ENCODE peak calls at places on chromosomes 7 and 10, in ten cellular contexts. One of them, this sample, is unnamed.

GRCh38 chr7:76356823-76357222 is 2.0 kb downstream of the YWHAG start:
- DNase-seq in foreskin fibroblast: no peak
- DNase-seq in choroid plexus epithelial cell: peak
- DNase-seq in right lobe of liver: no peak
- DNase-seq in MM.1S: no peak
- DNase-seq in stomach: no peak
- DNase-seq in mammary epithelial cell: peak
- DNase-seq in HL-60: no peak
- DNase-seq in psoas muscle: no peak
- DNase-seq in AG10803: no peak
- DNase-seq in this sample: no peak

GRCh38 chr10:43231523-43232078 is 35.3 kb downstream of the RASGEF1A start:
- DNase-seq in right lobe of liver: peak
- DNase-seq in choroid plexus epithelial cell: no peak
- DNase-seq in foreskin fibroblast: no peak
- DNase-seq in HL-60: no peak
- DNase-seq in AG10803: no peak
- DNase-seq in mammary epithelial cell: no peak
- DNase-seq in MM.1S: no peak
- DNase-seq in stomach: no peak
- DNase-seq in psoas muscle: no peak
- DNase-seq in this sample: no peak

GRCh38 chr10:114749014-114749413 is 72.6 kb upstream of the FHIP2A start:
- DNase-seq in stomach: no peak
- DNase-seq in choroid plexus epithelial cell: no peak
- DNase-seq in foreskin fibroblast: no peak
- DNase-seq in HL-60: no peak
- DNase-seq in psoas muscle: no peak
- DNase-seq in AG10803: no peak
- DNase-seq in right lobe of liver: no peak
- DNase-seq in MM.1S: no peak
- DNase-seq in mammary epithelial cell: no peak
- DNase-seq in this sample: no peak

GRCh38 chr7:129103561-129104324 is 40.8 kb upstream of the TSPAN33 start:
- DNase-seq in stomach: no peak
- DNase-seq in HL-60: no peak
- DNase-seq in mammary epithelial cell: no peak
- DNase-seq in right lobe of liver: peak
- DNase-seq in psoas muscle: no peak
- DNase-seq in choroid plexus epithelial cell: no peak
- DNase-seq in AG10803: no peak
- DNase-seq in foreskin fibroblast: no peak
- DNase-seq in MM.1S: peak
- DNase-seq in this sample: no peak

GRCh38 chr7:157250605-157251228 is 86.1 kb upstream of the DNAJB6 start:
- DNase-seq in mammary epithelial cell: peak
- DNase-seq in choroid plexus epithelial cell: peak
- DNase-seq in AG10803: peak
- DNase-seq in stomach: no peak
- DNase-seq in psoas muscle: no peak
- DNase-seq in HL-60: peak
- DNase-seq in foreskin fibroblast: peak
- DNase-seq in right lobe of liver: no peak
- DNase-seq in MM.1S: peak
- DNase-seq in this sample: peak

GRCh38 chr10:31317652-31318381 is 1.2 kb upstream of the ZEB1 start:
- DNase-seq in stomach: peak
- DNase-seq in right lobe of liver: no peak
- DNase-seq in mammary epithelial cell: no peak
- DNase-seq in MM.1S: peak
- DNase-seq in HL-60: no peak
- DNase-seq in psoas muscle: no peak
- DNase-seq in foreskin fibroblast: no peak
- DNase-seq in AG10803: no peak
- DNase-seq in choroid plexus epithelial cell: no peak
- DNase-seq in this sample: no peak

GRCh38 chr10:120984221-120984620 is 133.1 kb downstream of the WDR11 start:
- DNase-seq in foreskin fibroblast: no peak
- DNase-seq in stomach: no peak
- DNase-seq in choroid plexus epithelial cell: no peak
- DNase-seq in psoas muscle: no peak
- DNase-seq in AG10803: no peak
- DNase-seq in mammary epithelial cell: no peak
- DNase-seq in right lobe of liver: no peak
- DNase-seq in MM.1S: no peak
- DNase-seq in HL-60: no peak
- DNase-seq in this sample: no peak

GRCh38 chr7:135234727-135235126 is 1.1 kb downstream of the STRA8 start:
- DNase-seq in AG10803: no peak
- DNase-seq in psoas muscle: no peak
- DNase-seq in right lobe of liver: no peak
- DNase-seq in HL-60: no peak
- DNase-seq in stomach: no peak
- DNase-seq in mammary epithelial cell: no peak
- DNase-seq in foreskin fibroblast: no peak
- DNase-seq in choroid plexus epithelial cell: no peak
- DNase-seq in MM.1S: no peak
- DNase-seq in this sample: no peak

GRCh38 chr7:29588900-29589696 is 25.5 kb downstream of the PRR15 start:
- DNase-seq in stomach: peak
- DNase-seq in foreskin fibroblast: no peak
- DNase-seq in psoas muscle: no peak
- DNase-seq in AG10803: peak
- DNase-seq in MM.1S: peak
- DNase-seq in mammary epithelial cell: no peak
- DNase-seq in right lobe of liver: no peak
- DNase-seq in choroid plexus epithelial cell: peak
- DNase-seq in HL-60: peak
- DNase-seq in this sample: no peak

GRCh38 chr10:235921-236320 is 100.7 kb downstream of the ZMYND11 start:
- DNase-seq in psoas muscle: no peak
- DNase-seq in HL-60: no peak
- DNase-seq in AG10803: peak
- DNase-seq in right lobe of liver: no peak
- DNase-seq in choroid plexus epithelial cell: no peak
- DNase-seq in MM.1S: no peak
- DNase-seq in mammary epithelial cell: no peak
- DNase-seq in stomach: no peak
- DNase-seq in foreskin fibroblast: no peak
- DNase-seq in this sample: no peak

GRCh38 chr10:29028486-29028885 is 260.4 kb upstream of the LYZL1 start:
- DNase-seq in mammary epithelial cell: no peak
- DNase-seq in AG10803: no peak
- DNase-seq in psoas muscle: no peak
- DNase-seq in stomach: no peak
- DNase-seq in MM.1S: no peak
- DNase-seq in HL-60: no peak
- DNase-seq in right lobe of liver: no peak
- DNase-seq in choroid plexus epithelial cell: no peak
- DNase-seq in foreskin fibroblast: no peak
- DNase-seq in this sample: no peak

GRCh38 chr10:101241840-101242707 is 12.8 kb upstream of the LBX1 start:
- DNase-seq in stomach: no peak
- DNase-seq in choroid plexus epithelial cell: no peak
- DNase-seq in mammary epithelial cell: no peak
- DNase-seq in foreskin fibroblast: no peak
- DNase-seq in right lobe of liver: peak
- DNase-seq in HL-60: no peak
- DNase-seq in psoas muscle: peak
- DNase-seq in AG10803: peak
- DNase-seq in MM.1S: no peak
- DNase-seq in this sample: no peak

GRCh38 chr7:37425504-37425903 is 23.2 kb downstream of the ELMO1 start:
- DNase-seq in AG10803: no peak
- DNase-seq in MM.1S: no peak
- DNase-seq in mammary epithelial cell: no peak
- DNase-seq in choroid plexus epithelial cell: no peak
- DNase-seq in HL-60: no peak
- DNase-seq in foreskin fibroblast: no peak
- DNase-seq in stomach: no peak
- DNase-seq in right lobe of liver: no peak
- DNase-seq in psoas muscle: no peak
- DNase-seq in this sample: no peak

GRCh38 chr7:52940511-52940910 is 94.9 kb upstream of the POM121L12 start:
- DNase-seq in MM.1S: no peak
- DNase-seq in foreskin fibroblast: peak
- DNase-seq in stomach: no peak
- DNase-seq in psoas muscle: no peak
- DNase-seq in mammary epithelial cell: no peak
- DNase-seq in AG10803: no peak
- DNase-seq in choroid plexus epithelial cell: no peak
- DNase-seq in right lobe of liver: no peak
- DNase-seq in HL-60: no peak
- DNase-seq in this sample: no peak

GRCh38 chr10:71457908-71458307 is 61.2 kb downstream of the CDH23 start:
- DNase-seq in MM.1S: no peak
- DNase-seq in AG10803: no peak
- DNase-seq in foreskin fibroblast: no peak
- DNase-seq in psoas muscle: no peak
- DNase-seq in HL-60: no peak
- DNase-seq in stomach: no peak
- DNase-seq in mammary epithelial cell: no peak
- DNase-seq in choroid plexus epithelial cell: no peak
- DNase-seq in right lobe of liver: no peak
- DNase-seq in this sample: no peak

GRCh38 chr10:49608166-49608758 is 1.8 kb upstream of the SLC18A3 start:
- DNase-seq in choroid plexus epithelial cell: no peak
- DNase-seq in right lobe of liver: no peak
- DNase-seq in psoas muscle: no peak
- DNase-seq in MM.1S: no peak
- DNase-seq in mammary epithelial cell: no peak
- DNase-seq in stomach: no peak
- DNase-seq in AG10803: no peak
- DNase-seq in foreskin fibroblast: no peak
- DNase-seq in HL-60: no peak
- DNase-seq in this sample: no peak

GRCh38 chr10:125016611-125017202 is 74.8 kb downstream of the ZRANB1 start:
- DNase-seq in HL-60: no peak
- DNase-seq in foreskin fibroblast: no peak
- DNase-seq in psoas muscle: peak
- DNase-seq in AG10803: no peak
- DNase-seq in stomach: no peak
- DNase-seq in right lobe of liver: no peak
- DNase-seq in mammary epithelial cell: no peak
- DNase-seq in choroid plexus epithelial cell: no peak
- DNase-seq in MM.1S: no peak
- DNase-seq in this sample: no peak

DNA sequence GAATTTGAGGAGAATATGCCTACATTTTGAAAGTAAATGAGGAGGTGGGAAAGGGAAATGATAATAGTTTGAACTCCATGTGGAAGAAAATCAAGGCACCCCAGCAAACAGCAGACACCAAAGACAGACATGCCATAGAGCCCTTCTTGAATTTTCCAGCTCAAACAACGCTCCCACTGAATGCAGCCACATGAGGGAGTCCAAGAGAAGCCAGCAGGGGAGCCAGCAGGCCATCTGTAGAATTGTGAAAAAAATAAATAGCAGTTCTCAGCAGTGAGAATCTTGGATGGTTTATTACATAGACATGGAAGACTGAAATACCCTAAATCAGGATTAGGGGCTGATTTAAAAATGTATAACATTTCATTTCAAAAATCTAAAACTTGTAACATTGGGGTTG is 1567.3 kb upstream of the LRRTM3 start:
- DNase-seq in right lobe of liver: no peak
- DNase-seq in HL-60: no peak
- DNase-seq in psoas muscle: no peak
- DNase-seq in foreskin fibroblast: no peak
- DNase-seq in MM.1S: peak
- DNase-seq in mammary epithelial cell: peak
- DNase-seq in AG10803: no peak
- DNase-seq in stomach: no peak
- DNase-seq in choroid plexus epithelial cell: peak
- DNase-seq in this sample: no peak
- TF ChIP-seq CTCF in right lobe of liver: no peak
- TF ChIP-seq CTCF in HL-60: no peak
- TF ChIP-seq CTCF in psoas muscle: no peak
- TF ChIP-seq CTCF in foreskin fibroblast: peak
- TF ChIP-seq CTCF in MM.1S: peak
- TF ChIP-seq CTCF in mammary epithelial cell: peak
- TF ChIP-seq CTCF in AG10803: peak
- TF ChIP-seq CTCF in stomach: no peak
- TF ChIP-seq CTCF in choroid plexus epithelial cell: peak
- TF ChIP-seq CTCF in this sample: no peak

GRCh38 chr7:130415019-130415418 is 25.8 kb downstream of the CEP41 start:
- DNase-seq in choroid plexus epithelial cell: no peak
- DNase-seq in psoas muscle: no peak
- DNase-seq in HL-60: no peak
- DNase-seq in MM.1S: no peak
- DNase-seq in mammary epithelial cell: no peak
- DNase-seq in right lobe of liver: no peak
- DNase-seq in AG10803: no peak
- DNase-seq in foreskin fibroblast: no peak
- DNase-seq in stomach: no peak
- DNase-seq in this sample: no peak
- H3K4me3 ChIP-seq in choroid plexus epithelial cell: no peak
- H3K4me3 ChIP-seq in psoas muscle: no peak
- H3K4me3 ChIP-seq in HL-60: no peak
- H3K4me3 ChIP-seq in MM.1S: no peak
- H3K4me3 ChIP-seq in mammary epithelial cell: no peak
- H3K4me3 ChIP-seq in right lobe of liver: no peak
- H3K4me3 ChIP-seq in AG10803: no peak
- H3K4me3 ChIP-seq in foreskin fibroblast: no peak
- H3K4me3 ChIP-seq in stomach: no peak
- H3K4me3 ChIP-seq in this sample: no peak

DNA sequence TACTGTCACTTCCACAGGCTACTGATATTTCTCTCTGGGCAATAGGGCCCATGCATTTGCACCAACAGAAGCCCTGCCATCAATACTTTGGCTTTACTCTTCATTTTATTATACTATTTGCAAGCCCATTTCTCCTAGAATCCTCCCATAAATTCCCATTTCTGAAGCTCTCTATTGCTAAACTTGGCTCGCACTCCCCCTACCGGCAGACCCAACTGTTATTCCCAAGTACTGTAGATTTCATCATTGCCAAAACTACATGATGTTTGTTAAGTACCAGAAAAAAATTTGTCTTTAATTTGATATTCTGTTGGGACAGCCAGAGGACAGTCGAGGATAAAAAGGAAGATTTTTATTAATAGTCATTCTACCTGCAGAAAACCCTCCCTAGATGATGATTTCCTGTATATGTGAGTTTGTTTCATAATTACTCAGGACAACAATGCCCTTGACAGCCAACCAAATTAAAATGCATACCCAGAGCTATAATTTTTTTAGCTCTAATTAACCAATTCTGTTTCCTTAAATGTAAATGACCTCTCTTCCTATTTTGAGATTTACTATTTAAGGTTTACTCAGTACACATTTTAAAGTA is 298.6 kb downstream of the REEP3 start:
- DNase-seq in choroid plexus epithelial cell: peak
- DNase-seq in stomach: peak
- DNase-seq in foreskin fibroblast: peak
- DNase-seq in AG10803: peak
- DNase-seq in MM.1S: peak
- DNase-seq in mammary epithelial cell: peak
- DNase-seq in HL-60: no peak
- DNase-seq in right lobe of liver: peak
- DNase-seq in psoas muscle: peak
- DNase-seq in this sample: peak
- TF ChIP-seq CTCF in choroid plexus epithelial cell: peak
- TF ChIP-seq CTCF in stomach: peak
- TF ChIP-seq CTCF in foreskin fibroblast: peak
- TF ChIP-seq CTCF in AG10803: peak
- TF ChIP-seq CTCF in MM.1S: peak
- TF ChIP-seq CTCF in mammary epithelial cell: peak
- TF ChIP-seq CTCF in HL-60: peak
- TF ChIP-seq CTCF in right lobe of liver: peak
- TF ChIP-seq CTCF in psoas muscle: peak
- TF ChIP-seq CTCF in this sample: peak

GRCh38 chr10:11175823-11176243 is 158.2 kb downstream of the CELF2 start:
- DNase-seq in mammary epithelial cell: no peak
- DNase-seq in stomach: no peak
- DNase-seq in psoas muscle: no peak
- DNase-seq in foreskin fibroblast: no peak
- DNase-seq in MM.1S: peak
- DNase-seq in choroid plexus epithelial cell: no peak
- DNase-seq in right lobe of liver: no peak
- DNase-seq in HL-60: no peak
- DNase-seq in AG10803: no peak
- DNase-seq in this sample: no peak
- H3K4me3 ChIP-seq in mammary epithelial cell: no peak
- H3K4me3 ChIP-seq in stomach: no peak
- H3K4me3 ChIP-seq in psoas muscle: no peak
- H3K4me3 ChIP-seq in foreskin fibroblast: no peak
- H3K4me3 ChIP-seq in MM.1S: peak
- H3K4me3 ChIP-seq in choroid plexus epithelial cell: no peak
- H3K4me3 ChIP-seq in right lobe of liver: no peak
- H3K4me3 ChIP-seq in HL-60: no peak
- H3K4me3 ChIP-seq in AG10803: no peak
- H3K4me3 ChIP-seq in this sample: peak